ENCODE peak calls at places on chromosome 18, in ten cellular contexts. T, J, E, M, U, R, V, X, C and O are unnamed samples.

GRCh38 chr18:12377556-12378553 is 828 bp upstream of the AFG3L2 start:
- DNase-seq in V (peak), E (no peak), R (peak), J (no peak), T (peak), M (peak), U (no peak), X (peak), C (no peak), O (no peak)

GRCh38 chr18:36580874-36581750 is 247.7 kb downstream of the TPGS2 start:
- DNase-seq in U (no peak), J (no peak), R (no peak), C (no peak), X (peak), V (no peak), E (no peak), T (no peak), M (peak), O (no peak)

GRCh38 chr18:50819027-50819726 is 639 bp downstream of the MRO start:
- DNase-seq in T (peak), V (peak), U (no peak), M (peak), J (no peak), X (peak), E (peak), C (no peak), R (peak), O (peak)

GRCh38 chr18:79197531-79197930 is 128.3 kb downstream of the ATP9B start:
- DNase-seq in X (no peak), J (no peak), V (no peak), U (no peak), M (no peak), C (no peak), E (peak), R (no peak), T (no peak), O (no peak)

GRCh38 chr18:49044898-49045297 is 94.1 kb upstream of the SMAD7 start:
- DNase-seq in E (no peak), V (no peak), C (no peak), J (no peak), R (no peak), U (no peak), T (no peak), M (no peak), X (no peak), O (no peak)

GRCh38 chr18:37435150-37435872 is 130.3 kb downstream of the CELF4 start:
- DNase-seq in R (no peak), J (no peak), V (no peak), M (no peak), X (no peak), C (no peak), T (no peak), U (no peak), E (no peak), O (no peak)

GRCh38 chr18:76691800-76692199 is 130.6 kb upstream of the ZNF236 start:
- DNase-seq in T (no peak), C (no peak), X (no peak), R (no peak), M (peak), E (no peak), U (no peak), J (no peak), V (no peak), O (no peak)

GRCh38 chr18:48932462-48932818 is 18.3 kb downstream of the SMAD7 start:
- DNase-seq in T (no peak), E (no peak), R (no peak), U (no peak), M (no peak), X (no peak), V (no peak), C (no peak), J (no peak), O (no peak)

GRCh38 chr18:21110667-21111350 is 804 bp downstream of the ROCK1 start:
- DNase-seq in M (peak), U (peak), X (no peak), V (no peak), J (peak), C (peak), T (no peak), R (peak), E (peak), O (peak)

GRCh38 chr18:58212274-58212673 is 168.2 kb downstream of the NEDD4L start:
- DNase-seq in C (no peak), U (no peak), V (no peak), R (no peak), J (no peak), E (no peak), T (no peak), X (no peak), M (no peak), O (no peak)

GRCh38 chr18:23573948-23574431 is 12.3 kb downstream of the NPC1 start:
- DNase-seq in M (peak), C (peak), R (peak), J (peak), U (no peak), V (no peak), X (peak), T (no peak), E (no peak), O (no peak)

GRCh38 chr18:6504605-6505510 is 90.1 kb upstream of the L3MBTL4 start:
- DNase-seq in T (no peak), X (no peak), R (peak), M (no peak), J (no peak), U (no peak), E (no peak), C (no peak), V (no peak), O (no peak)

GRCh38 chr18:10558967-10559298 is 33.1 kb downstream of the NAPG start:
- DNase-seq in X (no peak), R (no peak), E (no peak), T (no peak), V (no peak), J (no peak), C (no peak), M (no peak), U (no peak), O (no peak)

GRCh38 chr18:51009071-51009470 is 20.9 kb upstream of the SMAD4 start:
- DNase-seq in E (no peak), C (no peak), U (no peak), T (no peak), R (no peak), V (no peak), X (no peak), M (peak), J (no peak), O (no peak)

GRCh38 chr18:30481871-30482270 is 560.7 kb downstream of the DSC3 start:
- DNase-seq in U (no peak), X (no peak), E (no peak), C (no peak), M (no peak), T (no peak), V (peak), J (no peak), R (no peak), O (no peak)

GRCh38 chr18:52288403-52289004 is 51.5 kb upstream of the DCC start:
- DNase-seq in C (peak), R (peak), X (no peak), V (no peak), J (peak), M (no peak), U (no peak), E (peak), T (no peak), O (no peak)

GRCh38 chr18:22385718-22386117 is 32.0 kb downstream of the CTAGE1 start:
- DNase-seq in V (no peak), M (peak), R (no peak), U (no peak), C (no peak), E (no peak), J (no peak), T (peak), X (peak), O (no peak)

GRCh38 chr18:57445488-57446319 is 10.5 kb downstream of the ONECUT2 start:
- DNase-seq in T (no peak), X (no peak), R (no peak), J (no peak), E (peak), C (no peak), V (no peak), M (no peak), U (no peak), O (no peak)

GRCh38 chr18:1513519-1513918 is 608.8 kb downstream of the ADCYAP1 start:
- DNase-seq in X (no peak), R (peak), E (no peak), M (no peak), T (no peak), V (no peak), J (no peak), U (no peak), C (no peak), O (no peak)

GRCh38 chr18:6881034-6881800 is 151.7 kb downstream of the ARHGAP28 start:
- DNase-seq in J (no peak), X (no peak), V (no peak), R (no peak), U (no peak), M (no peak), T (no peak), E (no peak), C (no peak), O (no peak)

GRCh38 chr18:48123965-48124364 is 193.5 kb upstream of the SMAD2 start:
- DNase-seq in M (no peak), X (no peak), J (no peak), R (no peak), C (no peak), U (no peak), T (no peak), E (no peak), V (no peak), O (no peak)

GRCh38 chr18:45621068-45621511 is 5.8 kb downstream of the SLC14A2 start:
- DNase-seq in R (peak), E (peak), T (peak), U (no peak), V (no peak), X (peak), J (peak), C (peak), M (peak), O (no peak)

GRCh38 chr18:50944245-50944917 is 23.5 kb upstream of the ELAC1 start:
- DNase-seq in J (no peak), U (peak), X (no peak), R (no peak), E (no peak), T (no peak), C (no peak), M (no peak), V (no peak), O (no peak)

GRCh38 chr18:73752546-73752945 is 395.1 kb downstream of the FBXO15 start:
- DNase-seq in R (no peak), X (no peak), M (peak), U (no peak), J (no peak), V (no peak), C (no peak), E (no peak), T (no peak), O (no peak)

GRCh38 chr18:53991202-53991601 is 233.3 kb downstream of the MBD2 start:
- DNase-seq in X (peak), C (no peak), T (no peak), J (no peak), U (no peak), R (no peak), V (no peak), E (no peak), M (peak), O (no peak)

GRCh38 chr18:13268035-13268700 is 49.6 kb downstream of the LDLRAD4 start:
- DNase-seq in R (no peak), M (peak), J (no peak), E (no peak), V (peak), T (no peak), X (no peak), C (no peak), U (no peak), O (no peak)

GRCh38 chr18:3468066-3468705 is 18.2 kb downstream of the TGIF1 start:
- DNase-seq in M (no peak), X (no peak), E (no peak), V (no peak), J (no peak), T (no peak), U (no peak), R (no peak), C (no peak), O (no peak)

GRCh38 chr18:77990131-77990530 is 740.5 kb downstream of the GALR1 start:
- DNase-seq in J (no peak), X (no peak), C (no peak), E (no peak), T (no peak), V (no peak), M (no peak), U (no peak), R (no peak), O (no peak)

GRCh38 chr18:23998018-23998417 is 16.5 kb upstream of the TTC39C start:
- DNase-seq in T (no peak), R (no peak), J (no peak), E (no peak), M (no peak), X (no peak), U (no peak), C (no peak), V (no peak), O (no peak)

GRCh38 chr18:48818329-48819254 is 132.2 kb downstream of the SMAD7 start:
- DNase-seq in M (no peak), X (no peak), R (no peak), J (peak), C (no peak), T (no peak), V (no peak), U (peak), E (no peak), O (peak)

GRCh38 chr18:76968073-76968472 is 145.7 kb downstream of the ZNF236 start:
- DNase-seq in C (no peak), V (peak), R (no peak), X (no peak), U (no peak), M (no peak), E (no peak), T (no peak), J (no peak), O (no peak)

GRCh38 chr18:75204978-75205759 is 3.8 kb downstream of the PTGR3 start:
- DNase-seq in R (no peak), U (peak), T (no peak), E (no peak), M (no peak), V (no peak), J (no peak), C (no peak), X (no peak), O (no peak)

GRCh38 chr18:57881818-57882413 is 78.8 kb upstream of the ATP8B1 start:
- DNase-seq in E (peak), M (peak), J (peak), U (peak), X (peak), V (peak), C (peak), R (peak), T (peak), O (peak)

GRCh38 chr18:79439201-79440023 is 43.7 kb downstream of the NFATC1 start:
- DNase-seq in X (no peak), R (peak), C (peak), J (peak), V (no peak), T (no peak), M (peak), E (no peak), U (peak), O (no peak)